ENCODE peak calls at places on chromosome 16, in eight cellular contexts. One of them, this sample, is unnamed.

GRCh38 chr16:82630219-82630618 is 3.5 kb downstream of the CDH13 start:
- DNase-seq in breast epithelium: no peak
- DNase-seq in AG10803: peak; percentile 53
- DNase-seq in left ventricle myocardium inferior: no peak
- DNase-seq in Panc1: no peak
- DNase-seq in cardiac muscle cell: no peak
- DNase-seq in lower leg skin: no peak
- DNase-seq in sigmoid colon: no peak
- DNase-seq in this sample: no peak

GRCh38 chr16:88451586-88452484 is 1.2 kb upstream of the ZFPM1 start:
- DNase-seq in breast epithelium: no peak
- DNase-seq in AG10803: no peak
- DNase-seq in left ventricle myocardium inferior: no peak
- DNase-seq in Panc1: no peak
- DNase-seq in cardiac muscle cell: no peak
- DNase-seq in lower leg skin: no peak
- DNase-seq in sigmoid colon: no peak
- DNase-seq in this sample: no peak

GRCh38 chr16:27245276-27246231 is 23.0 kb downstream of the NSMCE1 start:
- DNase-seq in breast epithelium: peak; percentile 15
- DNase-seq in AG10803: peak; percentile 97
- DNase-seq in left ventricle myocardium inferior: no peak
- DNase-seq in Panc1: no peak
- DNase-seq in cardiac muscle cell: peak; percentile 85
- DNase-seq in lower leg skin: peak; percentile 86
- DNase-seq in sigmoid colon: peak; percentile 89
- DNase-seq in this sample: no peak

GRCh38 chr16:29315916-29316517 is 90.5 kb downstream of the NPIPB11 start:
- DNase-seq in breast epithelium: no peak
- DNase-seq in AG10803: no peak
- DNase-seq in left ventricle myocardium inferior: no peak
- DNase-seq in Panc1: no peak
- DNase-seq in cardiac muscle cell: no peak
- DNase-seq in lower leg skin: peak; percentile 75
- DNase-seq in sigmoid colon: peak; percentile 27
- DNase-seq in this sample: peak; percentile 6

GRCh38 chr16:12417051-12417818 is 386.5 kb downstream of the CPPED1 start:
- DNase-seq in breast epithelium: no peak
- DNase-seq in AG10803: no peak
- DNase-seq in left ventricle myocardium inferior: no peak
- DNase-seq in Panc1: no peak
- DNase-seq in cardiac muscle cell: no peak
- DNase-seq in lower leg skin: no peak
- DNase-seq in sigmoid colon: no peak
- DNase-seq in this sample: no peak

GRCh38 chr16:65071371-65072311 is 50.2 kb downstream of the CDH11 start:
- DNase-seq in breast epithelium: no peak
- DNase-seq in AG10803: peak; percentile 28
- DNase-seq in left ventricle myocardium inferior: peak; percentile 41
- DNase-seq in Panc1: no peak
- DNase-seq in cardiac muscle cell: peak; percentile 42
- DNase-seq in lower leg skin: peak; percentile 87
- DNase-seq in sigmoid colon: peak; percentile 80
- DNase-seq in this sample: no peak

GRCh38 chr16:27598226-27598625 is 48.3 kb downstream of the KATNIP start:
- DNase-seq in breast epithelium: no peak
- DNase-seq in AG10803: peak; percentile 12
- DNase-seq in left ventricle myocardium inferior: no peak
- DNase-seq in Panc1: no peak
- DNase-seq in cardiac muscle cell: no peak
- DNase-seq in lower leg skin: no peak
- DNase-seq in sigmoid colon: no peak
- DNase-seq in this sample: no peak

GRCh38 chr16:13098536-13098935 is 197.1 kb downstream of the SHISA9 start:
- DNase-seq in breast epithelium: no peak
- DNase-seq in AG10803: peak; percentile 42
- DNase-seq in left ventricle myocardium inferior: no peak
- DNase-seq in Panc1: no peak
- DNase-seq in cardiac muscle cell: no peak
- DNase-seq in lower leg skin: peak; percentile 20
- DNase-seq in sigmoid colon: no peak
- DNase-seq in this sample: no peak

GRCh38 chr16:23030001-23030400 is 119.3 kb downstream of the USP31 start:
- DNase-seq in breast epithelium: no peak
- DNase-seq in AG10803: no peak
- DNase-seq in left ventricle myocardium inferior: no peak
- DNase-seq in Panc1: no peak
- DNase-seq in cardiac muscle cell: no peak
- DNase-seq in lower leg skin: peak; percentile 62
- DNase-seq in sigmoid colon: no peak
- DNase-seq in this sample: no peak

GRCh38 chr16:88885693-88886253 is 19.3 kb upstream of the PABPN1L start:
- DNase-seq in breast epithelium: no peak
- DNase-seq in AG10803: no peak
- DNase-seq in left ventricle myocardium inferior: no peak
- DNase-seq in Panc1: no peak
- DNase-seq in cardiac muscle cell: no peak
- DNase-seq in lower leg skin: no peak
- DNase-seq in sigmoid colon: no peak
- DNase-seq in this sample: no peak

GRCh38 chr16:88920618-88921602 is 54.5 kb upstream of the PABPN1L start:
- DNase-seq in breast epithelium: no peak
- DNase-seq in AG10803: peak; percentile 81
- DNase-seq in left ventricle myocardium inferior: peak; percentile 85
- DNase-seq in Panc1: no peak
- DNase-seq in cardiac muscle cell: peak; percentile 76
- DNase-seq in lower leg skin: no peak
- DNase-seq in sigmoid colon: peak; percentile 87
- DNase-seq in this sample: no peak

GRCh38 chr16:4272114-4272954 is 489 bp downstream of the TFAP4 start:
- DNase-seq in breast epithelium: peak; percentile 26
- DNase-seq in AG10803: peak; percentile 24
- DNase-seq in left ventricle myocardium inferior: peak; percentile 61
- DNase-seq in Panc1: no peak
- DNase-seq in cardiac muscle cell: peak; percentile 40
- DNase-seq in lower leg skin: peak; percentile 92
- DNase-seq in sigmoid colon: peak; percentile 75
- DNase-seq in this sample: peak; percentile 36

GRCh38 chr16:56603589-56603988 is 4.8 kb upstream of the MT2A start:
- DNase-seq in breast epithelium: peak; percentile 56
- DNase-seq in AG10803: peak; percentile 38
- DNase-seq in left ventricle myocardium inferior: peak; percentile 44
- DNase-seq in Panc1: no peak
- DNase-seq in cardiac muscle cell: peak; percentile 36
- DNase-seq in lower leg skin: no peak
- DNase-seq in sigmoid colon: no peak
- DNase-seq in this sample: peak; percentile 13

GRCh38 chr16:56605475-56605874 is 2.9 kb upstream of the MT2A start:
- DNase-seq in breast epithelium: no peak
- DNase-seq in AG10803: no peak
- DNase-seq in left ventricle myocardium inferior: no peak
- DNase-seq in Panc1: no peak
- DNase-seq in cardiac muscle cell: no peak
- DNase-seq in lower leg skin: peak; percentile 37
- DNase-seq in sigmoid colon: no peak
- DNase-seq in this sample: no peak

GRCh38 chr16:56601325-56601724 is 7.1 kb upstream of the MT2A start:
- DNase-seq in breast epithelium: no peak
- DNase-seq in AG10803: no peak
- DNase-seq in left ventricle myocardium inferior: no peak
- DNase-seq in Panc1: no peak
- DNase-seq in cardiac muscle cell: no peak
- DNase-seq in lower leg skin: peak; percentile 82
- DNase-seq in sigmoid colon: no peak
- DNase-seq in this sample: no peak

GRCh38 chr16:56604966-56605365 is 3.4 kb upstream of the MT2A start:
- DNase-seq in breast epithelium: no peak
- DNase-seq in AG10803: no peak
- DNase-seq in left ventricle myocardium inferior: no peak
- DNase-seq in Panc1: no peak
- DNase-seq in cardiac muscle cell: no peak
- DNase-seq in lower leg skin: peak; percentile 84
- DNase-seq in sigmoid colon: no peak
- DNase-seq in this sample: no peak

GRCh38 chr16:56600398-56600999 is 7.9 kb upstream of the MT2A start:
- DNase-seq in breast epithelium: no peak
- DNase-seq in AG10803: peak; percentile 60
- DNase-seq in left ventricle myocardium inferior: no peak
- DNase-seq in Panc1: no peak
- DNase-seq in cardiac muscle cell: peak; percentile 65
- DNase-seq in lower leg skin: peak; percentile 81
- DNase-seq in sigmoid colon: no peak
- DNase-seq in this sample: peak; percentile 66
- TF ChIP-seq CTCF in breast epithelium: peak; percentile 45
- TF ChIP-seq CTCF in AG10803: peak; percentile 82
- TF ChIP-seq CTCF in left ventricle myocardium inferior: peak; percentile 67
- TF ChIP-seq CTCF in Panc1: peak; percentile 79
- TF ChIP-seq CTCF in cardiac muscle cell: peak; percentile 71
- TF ChIP-seq CTCF in lower leg skin: no peak
- TF ChIP-seq CTCF in sigmoid colon: peak; percentile 54
- TF ChIP-seq CTCF in this sample: peak; percentile 77

GRCh38 chr16:286491-287297 is 3.7 kb downstream of the PDIA2 start:
- DNase-seq in breast epithelium: no peak
- DNase-seq in AG10803: no peak
- DNase-seq in left ventricle myocardium inferior: no peak
- DNase-seq in Panc1: no peak
- DNase-seq in cardiac muscle cell: no peak
- DNase-seq in lower leg skin: no peak
- DNase-seq in sigmoid colon: no peak
- DNase-seq in this sample: no peak

GRCh38 chr16:287981-288920 is 5.3 kb downstream of the PDIA2 start:
- DNase-seq in breast epithelium: no peak
- DNase-seq in AG10803: no peak
- DNase-seq in left ventricle myocardium inferior: no peak
- DNase-seq in Panc1: no peak
- DNase-seq in cardiac muscle cell: no peak
- DNase-seq in lower leg skin: no peak
- DNase-seq in sigmoid colon: no peak
- DNase-seq in this sample: no peak

GRCh38 chr16:285146-286055 is 2.4 kb downstream of the PDIA2 start:
- DNase-seq in breast epithelium: no peak
- DNase-seq in AG10803: no peak
- DNase-seq in left ventricle myocardium inferior: no peak
- DNase-seq in Panc1: no peak
- DNase-seq in cardiac muscle cell: no peak
- DNase-seq in lower leg skin: no peak
- DNase-seq in sigmoid colon: no peak
- DNase-seq in this sample: no peak

GRCh38 chr16:289395-289997 is 6.5 kb downstream of the PDIA2 start:
- DNase-seq in breast epithelium: no peak
- DNase-seq in AG10803: no peak
- DNase-seq in left ventricle myocardium inferior: no peak
- DNase-seq in Panc1: no peak
- DNase-seq in cardiac muscle cell: no peak
- DNase-seq in lower leg skin: no peak
- DNase-seq in sigmoid colon: no peak
- DNase-seq in this sample: no peak

GRCh38 chr16:287298-287811 is 4.4 kb downstream of the PDIA2 start:
- DNase-seq in breast epithelium: no peak
- DNase-seq in AG10803: no peak
- DNase-seq in left ventricle myocardium inferior: no peak
- DNase-seq in Panc1: no peak
- DNase-seq in cardiac muscle cell: no peak
- DNase-seq in lower leg skin: no peak
- DNase-seq in sigmoid colon: no peak
- DNase-seq in this sample: no peak
- TF ChIP-seq CTCF in breast epithelium: no peak
- TF ChIP-seq CTCF in AG10803: no peak
- TF ChIP-seq CTCF in left ventricle myocardium inferior: no peak
- TF ChIP-seq CTCF in Panc1: no peak
- TF ChIP-seq CTCF in cardiac muscle cell: no peak
- TF ChIP-seq CTCF in lower leg skin: no peak
- TF ChIP-seq CTCF in sigmoid colon: peak; percentile 12
- TF ChIP-seq CTCF in this sample: no peak

GRCh38 chr16:50861451-50861850 is 119.6 kb downstream of the CYLD start:
- DNase-seq in breast epithelium: no peak
- DNase-seq in AG10803: no peak
- DNase-seq in left ventricle myocardium inferior: no peak
- DNase-seq in Panc1: no peak
- DNase-seq in cardiac muscle cell: no peak
- DNase-seq in lower leg skin: peak; percentile 61
- DNase-seq in sigmoid colon: no peak
- DNase-seq in this sample: no peak

GRCh38 chr16:50861926-50862325 is 120.0 kb downstream of the CYLD start:
- DNase-seq in breast epithelium: no peak
- DNase-seq in AG10803: peak; percentile 21
- DNase-seq in left ventricle myocardium inferior: no peak
- DNase-seq in Panc1: no peak
- DNase-seq in cardiac muscle cell: peak; percentile 81
- DNase-seq in lower leg skin: no peak
- DNase-seq in sigmoid colon: no peak
- DNase-seq in this sample: no peak

GRCh38 chr16:50862818-50863672 is 121.2 kb downstream of the CYLD start:
- DNase-seq in breast epithelium: no peak
- DNase-seq in AG10803: no peak
- DNase-seq in left ventricle myocardium inferior: no peak
- DNase-seq in Panc1: no peak
- DNase-seq in cardiac muscle cell: no peak
- DNase-seq in lower leg skin: peak; percentile 37
- DNase-seq in sigmoid colon: no peak
- DNase-seq in this sample: no peak

GRCh38 chr16:50864386-50864785 is 122.5 kb downstream of the CYLD start:
- DNase-seq in breast epithelium: no peak
- DNase-seq in AG10803: no peak
- DNase-seq in left ventricle myocardium inferior: no peak
- DNase-seq in Panc1: no peak
- DNase-seq in cardiac muscle cell: no peak
- DNase-seq in lower leg skin: no peak
- DNase-seq in sigmoid colon: no peak
- DNase-seq in this sample: no peak

GRCh38 chr16:50863673-50864144 is 121.8 kb downstream of the CYLD start:
- DNase-seq in breast epithelium: no peak
- DNase-seq in AG10803: no peak
- DNase-seq in left ventricle myocardium inferior: no peak
- DNase-seq in Panc1: no peak
- DNase-seq in cardiac muscle cell: no peak
- DNase-seq in lower leg skin: peak; percentile 70
- DNase-seq in sigmoid colon: no peak
- DNase-seq in this sample: no peak
- TF ChIP-seq CTCF in breast epithelium: no peak
- TF ChIP-seq CTCF in AG10803: no peak
- TF ChIP-seq CTCF in left ventricle myocardium inferior: no peak
- TF ChIP-seq CTCF in Panc1: no peak
- TF ChIP-seq CTCF in cardiac muscle cell: no peak
- TF ChIP-seq CTCF in lower leg skin: no peak
- TF ChIP-seq CTCF in sigmoid colon: no peak
- TF ChIP-seq CTCF in this sample: no peak

DNA sequence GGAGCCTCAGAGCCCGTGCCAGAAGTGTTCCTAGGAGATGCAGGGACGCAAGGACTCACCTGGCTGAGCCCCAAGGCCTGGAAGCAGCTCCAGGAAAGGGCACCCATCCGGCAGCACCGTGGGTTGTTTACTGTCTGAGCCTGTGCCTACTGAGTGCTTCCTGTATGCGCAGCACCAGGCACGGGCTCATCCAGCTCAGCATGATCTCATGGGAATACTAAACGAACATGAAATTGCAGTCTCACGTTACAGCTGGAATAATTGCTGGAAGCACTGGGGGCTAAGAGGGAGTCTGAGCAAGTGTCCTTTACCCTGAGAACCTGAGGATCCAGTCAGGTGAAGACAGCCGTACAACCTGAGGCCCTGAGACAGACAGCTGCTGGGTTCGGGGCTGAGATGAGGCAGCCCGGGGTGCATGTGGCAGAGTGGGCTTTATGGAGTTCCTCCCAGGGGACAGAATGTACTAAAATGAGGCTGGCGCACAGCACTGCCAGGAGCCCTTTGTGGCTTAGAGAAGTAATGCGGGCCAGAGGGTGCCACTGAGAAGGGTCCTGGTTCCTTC is 5.4 kb downstream of the CTRL start:
- DNase-seq in breast epithelium: peak; percentile 70
- DNase-seq in AG10803: no peak
- DNase-seq in left ventricle myocardium inferior: no peak
- DNase-seq in Panc1: no peak
- DNase-seq in cardiac muscle cell: no peak
- DNase-seq in lower leg skin: peak; percentile 86
- DNase-seq in sigmoid colon: no peak
- DNase-seq in this sample: no peak
- TF ChIP-seq CTCF in breast epithelium: no peak
- TF ChIP-seq CTCF in AG10803: no peak
- TF ChIP-seq CTCF in left ventricle myocardium inferior: no peak
- TF ChIP-seq CTCF in Panc1: no peak
- TF ChIP-seq CTCF in cardiac muscle cell: no peak
- TF ChIP-seq CTCF in lower leg skin: no peak
- TF ChIP-seq CTCF in sigmoid colon: no peak
- TF ChIP-seq CTCF in this sample: peak; percentile 4